ENCODE peak calls at places on chromosomes 5 and 9, in eight cellular contexts. S, O, K, J, T, H, A and I are unnamed samples.

GRCh38 chr9:133428579-133429215 is 6.5 kb downstream of the ADAMTS13 start:
- DNase-seq in A (no peak), T (peak; percentile 33), J (no peak), O (peak; percentile 87), K (no peak), H (no peak), S (no peak), I (no peak)

GRCh38 chr5:96439477-96440184 is 6.6 kb upstream of the PCSK1 start:
- DNase-seq in K (no peak), O (no peak), T (no peak), A (no peak), J (no peak), H (no peak), S (no peak), I (no peak)

GRCh38 chr5:36657563-36657995 is 51.2 kb downstream of the SLC1A3 start:
- DNase-seq in O (no peak), A (peak; percentile 76), J (no peak), T (peak; percentile 33), S (no peak), K (no peak), H (peak; percentile 48), I (no peak)

GRCh38 chr5:52757527-52757926 is 30.2 kb upstream of the ITGA1 start:
- DNase-seq in S (no peak), J (no peak), T (no peak), H (no peak), A (no peak), K (no peak), O (no peak), I (no peak)

GRCh38 chr5:130034872-130035271 is 130.6 kb downstream of the CHSY3 start:
- DNase-seq in K (no peak), S (no peak), J (no peak), H (no peak), A (no peak), T (no peak), O (no peak), I (no peak)

GRCh38 chr5:139870677-139871076 is 75.1 kb downstream of the PSD2 start:
- DNase-seq in H (no peak), T (no peak), O (no peak), J (no peak), K (no peak), S (no peak), A (no peak), I (no peak)

GRCh38 chr9:37840560-37841194 is 40.1 kb downstream of the DCAF10 start:
- DNase-seq in A (no peak), K (no peak), O (no peak), H (no peak), T (no peak), J (no peak), S (no peak), I (no peak)

GRCh38 chr5:88172847-88173758 is 95.5 kb downstream of the TMEM161B start:
- DNase-seq in T (peak; percentile 32), H (no peak), J (no peak), O (peak; percentile 62), K (no peak), S (no peak), A (no peak), I (no peak)

GRCh38 chr9:132044176-132044880 is 35.3 kb downstream of the MED27 start:
- DNase-seq in J (no peak), S (no peak), A (no peak), O (no peak), H (no peak), K (no peak), T (no peak), I (no peak)

GRCh38 chr5:150640311-150641005 is at the start of gene SYNPO:
- DNase-seq in T (peak; percentile 51), H (peak; percentile 81), K (no peak), O (no peak), A (peak; percentile 84), J (no peak), S (no peak), I (no peak)

GRCh38 chr5:5295361-5295760 is 127.1 kb upstream of the ICE1 start:
- DNase-seq in O (no peak), S (no peak), J (no peak), H (no peak), T (no peak), A (no peak), K (no peak), I (no peak)

GRCh38 chr5:127492854-127493738 is 24.3 kb upstream of the PRRC1 start:
- DNase-seq in S (no peak), O (peak; percentile 38), K (no peak), A (no peak), J (peak; percentile 43), H (no peak), T (no peak), I (peak; percentile 49)

GRCh38 chr5:5584236-5584749 is 161.8 kb downstream of the ICE1 start:
- DNase-seq in H (no peak), K (no peak), J (no peak), A (no peak), O (no peak), S (no peak), T (no peak), I (no peak)

GRCh38 chr5:78320461-78320860 is 26.0 kb upstream of the AP3B1 start:
- DNase-seq in T (no peak), H (no peak), K (no peak), O (peak; percentile 42), A (no peak), S (no peak), J (peak; percentile 7), I (peak; percentile 6)

GRCh38 chr5:159814810-159815585 is 101.3 kb upstream of the ADRA1B start:
- DNase-seq in A (no peak), T (no peak), H (no peak), K (no peak), O (no peak), S (no peak), J (no peak), I (no peak)

GRCh38 chr9:31573561-31573960 is 810.9 kb upstream of the ACO1 start:
- DNase-seq in S (no peak), H (no peak), O (no peak), A (no peak), K (no peak), T (no peak), J (no peak), I (no peak)

GRCh38 chr5:151072234-151073025 is 8.4 kb downstream of the TNIP1 start:
- DNase-seq in J (no peak), A (no peak), H (no peak), K (no peak), O (no peak), T (no peak), S (no peak), I (no peak)

GRCh38 chr5:110086658-110087388 is 397.1 kb downstream of the MAN2A1 start:
- DNase-seq in K (no peak), J (no peak), S (no peak), H (peak; percentile 39), T (no peak), A (no peak), O (no peak), I (peak; percentile 15)

GRCh38 chr5:10099548-10099947 is 150.1 kb downstream of the ATPSCKMT start:
- DNase-seq in K (no peak), O (no peak), S (no peak), H (no peak), J (no peak), T (no peak), A (no peak), I (no peak)

GRCh38 chr9:101408374-101409078 is 9.9 kb downstream of the ZNF189 start:
- DNase-seq in S (no peak), J (no peak), K (no peak), A (no peak), H (no peak), T (no peak), O (no peak), I (no peak)
- H3K9me3 ChIP-seq in S (peaks cover 48% of the 10 kb centered on the region), J (peaks cover 34% of the 10 kb centered on the region), K (peaks cover 98% of the 10 kb centered on the region), A (peaks cover 100% of the 10 kb centered on the region), H (peaks cover 95% of the 10 kb centered on the region), T (peaks cover 23% of the 10 kb centered on the region), O (peaks cover 53% of the 10 kb centered on the region), I (peaks cover 24% of the 10 kb centered on the region)

DNA sequence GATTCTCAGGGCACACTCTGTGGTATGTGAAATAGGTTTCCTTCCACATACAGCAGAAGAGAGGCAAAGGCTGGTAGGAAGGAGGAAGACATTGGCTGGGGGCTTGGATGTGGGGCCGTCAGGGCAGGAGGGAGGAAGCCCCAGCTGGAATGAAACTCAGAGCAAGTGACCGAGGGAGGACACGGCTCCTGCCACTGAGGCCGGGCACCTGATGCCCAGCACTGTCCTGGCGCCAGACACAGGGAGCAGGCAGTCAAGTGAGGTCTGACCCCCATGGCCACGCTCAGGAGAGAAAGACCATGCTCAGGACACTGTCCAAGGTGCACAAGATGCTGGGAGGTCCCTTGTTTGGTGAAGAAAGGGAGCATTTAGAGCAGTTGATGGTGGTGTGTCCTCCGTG is 245.5 kb downstream of the CACNA1B start:
- DNase-seq in A (no peak), O (no peak), S (no peak), T (no peak), J (no peak), H (no peak), K (no peak), I (no peak)
- H3K9me3 ChIP-seq in A (no peaks in the 10 kb centered on the region), O (no peaks in the 10 kb centered on the region), S (no peaks in the 10 kb centered on the region), T (no peaks in the 10 kb centered on the region), J (no peaks in the 10 kb centered on the region), H (no peaks in the 10 kb centered on the region), K (no peaks in the 10 kb centered on the region), I (no peaks in the 10 kb centered on the region)

GRCh38 chr5:24788829-24789509 is 144.2 kb upstream of the CDH10 start:
- DNase-seq in K (no peak), A (no peak), J (no peak), T (no peak), S (no peak), H (no peak), O (no peak), I (no peak)

GRCh38 chr5:24783596-24783995 is 138.8 kb upstream of the CDH10 start:
- DNase-seq in K (no peak), T (no peak), H (no peak), J (no peak), O (no peak), A (no peak), S (no peak), I (no peak)

GRCh38 chr5:24789631-24790354 is 145.0 kb upstream of the CDH10 start:
- DNase-seq in S (no peak), T (no peak), O (no peak), A (no peak), K (no peak), H (no peak), J (no peak), I (no peak)

GRCh38 chr5:24791326-24791725 is 146.5 kb upstream of the CDH10 start:
- DNase-seq in H (no peak), T (no peak), K (no peak), J (no peak), A (no peak), S (no peak), O (no peak), I (no peak)

GRCh38 chr5:24786108-24786507 is 141.3 kb upstream of the CDH10 start:
- DNase-seq in H (no peak), O (no peak), T (no peak), A (no peak), K (no peak), J (no peak), S (no peak), I (no peak)
- H3K9me3 ChIP-seq in H (no peaks in the 10 kb centered on the region), O (no peaks in the 10 kb centered on the region), T (no peaks in the 10 kb centered on the region), A (peaks cover 4% of the 10 kb centered on the region), K (no peaks in the 10 kb centered on the region), J (no peaks in the 10 kb centered on the region), S (no peaks in the 10 kb centered on the region), I (no peaks in the 10 kb centered on the region)

DNA sequence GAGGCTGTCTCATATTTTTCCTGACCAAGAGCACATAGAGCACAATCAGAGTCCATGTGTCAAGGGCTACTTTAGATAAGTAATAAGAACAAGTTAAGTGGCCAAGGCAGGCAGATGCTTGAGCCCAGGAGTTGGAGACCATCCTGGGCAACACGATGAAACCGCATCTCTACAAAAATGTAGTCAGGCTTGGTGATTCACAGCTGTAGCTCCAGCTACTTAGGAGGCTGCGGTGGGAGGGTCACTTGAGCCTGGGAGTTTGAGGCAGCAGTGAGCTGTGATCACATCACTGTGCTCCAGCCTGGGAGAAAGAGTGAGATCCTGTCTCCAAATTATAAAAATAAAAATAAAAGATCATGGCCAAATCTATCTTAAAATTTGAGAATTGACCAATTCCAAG is 767.9 kb upstream of the CTNND2 start:
- DNase-seq in O (no peak), T (no peak), S (no peak), A (no peak), J (no peak), K (no peak), H (no peak), I (no peak)
- H3K9me3 ChIP-seq in O (no peaks in the 10 kb centered on the region), T (no peaks in the 10 kb centered on the region), S (no peaks in the 10 kb centered on the region), A (no peaks in the 10 kb centered on the region), J (no peaks in the 10 kb centered on the region), K (peaks cover 3% of the 10 kb centered on the region), H (no peaks in the 10 kb centered on the region), I (peaks cover 3% of the 10 kb centered on the region)